ENCODE peak calls at places on chromosomes 16 and 17, in six cellular contexts. One of them, this sample, is unnamed.

GRCh38 chr16:81745704-81746558 is 33.2 kb upstream of the PLCG2 start:
- DNase-seq in GM12892: peak
- DNase-seq in NT2/D1: no peak
- DNase-seq in psoas muscle: peak
- DNase-seq in HL-60: peak
- DNase-seq in lower lobe of right lung: peak
- DNase-seq in this sample: peak

GRCh38 chr17:40323731-40324650 is 15.0 kb downstream of the RARA start:
- DNase-seq in psoas muscle: peak
- DNase-seq in NT2/D1: no peak
- DNase-seq in lower lobe of right lung: peak
- DNase-seq in HL-60: no peak
- DNase-seq in GM12892: no peak
- DNase-seq in this sample: peak

GRCh38 chr17:81898029-81898866 is 3.8 kb upstream of the NPB start:
- DNase-seq in GM12892: no peak
- DNase-seq in lower lobe of right lung: no peak
- DNase-seq in NT2/D1: no peak
- DNase-seq in psoas muscle: no peak
- DNase-seq in HL-60: no peak
- DNase-seq in this sample: no peak

GRCh38 chr16:69904495-69905170 is 46.5 kb upstream of the CLEC18A start:
- DNase-seq in psoas muscle: no peak
- DNase-seq in HL-60: no peak
- DNase-seq in lower lobe of right lung: no peak
- DNase-seq in GM12892: no peak
- DNase-seq in NT2/D1: peak
- DNase-seq in this sample: no peak

GRCh38 chr16:89890200-89890599 is 16.8 kb downstream of the TCF25 start:
- DNase-seq in NT2/D1: no peak
- DNase-seq in psoas muscle: no peak
- DNase-seq in lower lobe of right lung: no peak
- DNase-seq in HL-60: no peak
- DNase-seq in GM12892: no peak
- DNase-seq in this sample: no peak

GRCh38 chr16:67540756-67541155 is 12.1 kb downstream of the RIPOR1 start:
- DNase-seq in lower lobe of right lung: no peak
- DNase-seq in HL-60: no peak
- DNase-seq in psoas muscle: no peak
- DNase-seq in GM12892: peak
- DNase-seq in NT2/D1: no peak
- DNase-seq in this sample: no peak

GRCh38 chr17:32755045-32755805 is 121.7 kb downstream of the MYO1D start:
- DNase-seq in NT2/D1: no peak
- DNase-seq in psoas muscle: no peak
- DNase-seq in GM12892: no peak
- DNase-seq in HL-60: peak
- DNase-seq in lower lobe of right lung: no peak
- DNase-seq in this sample: no peak

GRCh38 chr17:64107517-64108235 is 22.3 kb downstream of the ERN1 start:
- DNase-seq in NT2/D1: no peak
- DNase-seq in lower lobe of right lung: no peak
- DNase-seq in GM12892: no peak
- DNase-seq in HL-60: no peak
- DNase-seq in psoas muscle: no peak
- DNase-seq in this sample: no peak

GRCh38 chr17:81909966-81910839 is 996 bp downstream of the PCYT2 start:
- DNase-seq in lower lobe of right lung: no peak
- DNase-seq in HL-60: no peak
- DNase-seq in psoas muscle: no peak
- DNase-seq in NT2/D1: no peak
- DNase-seq in GM12892: no peak
- DNase-seq in this sample: no peak

GRCh38 chr17:32610943-32611342 is 124.2 kb downstream of the CDK5R1 start:
- DNase-seq in lower lobe of right lung: no peak
- DNase-seq in NT2/D1: no peak
- DNase-seq in HL-60: no peak
- DNase-seq in GM12892: no peak
- DNase-seq in psoas muscle: no peak
- DNase-seq in this sample: no peak

GRCh38 chr17:42279776-42280630 is 3.8 kb upstream of the STAT5B start:
- DNase-seq in lower lobe of right lung: no peak
- DNase-seq in NT2/D1: no peak
- DNase-seq in GM12892: no peak
- DNase-seq in psoas muscle: no peak
- DNase-seq in HL-60: no peak
- DNase-seq in this sample: no peak

GRCh38 chr16:81448154-81449131 is 3.8 kb downstream of the CMIP start:
- DNase-seq in NT2/D1: no peak
- DNase-seq in GM12892: no peak
- DNase-seq in lower lobe of right lung: no peak
- DNase-seq in HL-60: no peak
- DNase-seq in psoas muscle: peak
- DNase-seq in this sample: no peak

GRCh38 chr16:986411-986810 is 4.8 kb downstream of the SOX8 start:
- DNase-seq in NT2/D1: no peak
- DNase-seq in psoas muscle: no peak
- DNase-seq in lower lobe of right lung: no peak
- DNase-seq in HL-60: no peak
- DNase-seq in GM12892: no peak
- DNase-seq in this sample: no peak

GRCh38 chr17:79458356-79458755 is 152.5 kb downstream of the RBFOX3 start:
- DNase-seq in GM12892: no peak
- DNase-seq in HL-60: no peak
- DNase-seq in NT2/D1: no peak
- DNase-seq in psoas muscle: no peak
- DNase-seq in lower lobe of right lung: no peak
- DNase-seq in this sample: no peak

GRCh38 chr17:17042851-17043667 is 802 bp downstream of the MPRIP start:
- DNase-seq in HL-60: no peak
- DNase-seq in lower lobe of right lung: peak
- DNase-seq in psoas muscle: no peak
- DNase-seq in NT2/D1: no peak
- DNase-seq in GM12892: no peak
- DNase-seq in this sample: no peak

GRCh38 chr16:80006175-80006895 is 405.8 kb upstream of the MAF start:
- DNase-seq in NT2/D1: no peak
- DNase-seq in GM12892: no peak
- DNase-seq in psoas muscle: peak
- DNase-seq in lower lobe of right lung: no peak
- DNase-seq in HL-60: no peak
- DNase-seq in this sample: peak

GRCh38 chr17:61349350-61349749 is 50.3 kb upstream of the TBX2 start:
- DNase-seq in psoas muscle: no peak
- DNase-seq in HL-60: no peak
- DNase-seq in NT2/D1: no peak
- DNase-seq in GM12892: no peak
- DNase-seq in lower lobe of right lung: no peak
- DNase-seq in this sample: no peak

GRCh38 chr17:57586099-57586702 is 158.9 kb downstream of the CCDC182 start:
- DNase-seq in NT2/D1: no peak
- DNase-seq in psoas muscle: no peak
- DNase-seq in GM12892: no peak
- DNase-seq in lower lobe of right lung: no peak
- DNase-seq in HL-60: no peak
- DNase-seq in this sample: no peak

GRCh38 chr17:18002171-18002570 is 29.5 kb downstream of the DRC3 start:
- DNase-seq in GM12892: no peak
- DNase-seq in HL-60: no peak
- DNase-seq in lower lobe of right lung: no peak
- DNase-seq in NT2/D1: no peak
- DNase-seq in psoas muscle: no peak
- DNase-seq in this sample: no peak

GRCh38 chr17:41724476-41725030 is 9.9 kb downstream of the HAP1 start:
- DNase-seq in HL-60: no peak
- DNase-seq in GM12892: no peak
- DNase-seq in psoas muscle: no peak
- DNase-seq in NT2/D1: no peak
- DNase-seq in lower lobe of right lung: no peak
- DNase-seq in this sample: no peak

GRCh38 chr16:28301620-28302019 is 9.3 kb downstream of the SBK1 start:
- DNase-seq in NT2/D1: no peak
- DNase-seq in GM12892: no peak
- DNase-seq in lower lobe of right lung: no peak
- DNase-seq in HL-60: no peak
- DNase-seq in psoas muscle: no peak
- DNase-seq in this sample: no peak

GRCh38 chr16:89847056-89847929 is 19.0 kb downstream of the SPIRE2 start:
- DNase-seq in GM12892: no peak
- DNase-seq in NT2/D1: no peak
- DNase-seq in lower lobe of right lung: no peak
- DNase-seq in psoas muscle: no peak
- DNase-seq in HL-60: no peak
- DNase-seq in this sample: no peak

GRCh38 chr17:77373298-77374169 is 232.8 kb downstream of the SEC14L1 start:
- DNase-seq in GM12892: peak
- DNase-seq in lower lobe of right lung: peak
- DNase-seq in HL-60: no peak
- DNase-seq in psoas muscle: peak
- DNase-seq in NT2/D1: no peak
- DNase-seq in this sample: peak

GRCh38 chr17:50558955-50559614 is 1.4 kb upstream of the CACNA1G start:
- DNase-seq in NT2/D1: peak
- DNase-seq in lower lobe of right lung: peak
- DNase-seq in psoas muscle: no peak
- DNase-seq in HL-60: no peak
- DNase-seq in GM12892: no peak
- DNase-seq in this sample: no peak

GRCh38 chr17:59762022-59762825 is 54.8 kb downstream of the VMP1 start:
- DNase-seq in NT2/D1: no peak
- DNase-seq in psoas muscle: no peak
- DNase-seq in lower lobe of right lung: no peak
- DNase-seq in GM12892: no peak
- DNase-seq in HL-60: no peak
- DNase-seq in this sample: no peak

GRCh38 chr17:8122391-8122922 is 1.4 kb downstream of the HES7 start:
- DNase-seq in psoas muscle: no peak
- DNase-seq in NT2/D1: no peak
- DNase-seq in HL-60: no peak
- DNase-seq in lower lobe of right lung: no peak
- DNase-seq in GM12892: no peak
- DNase-seq in this sample: no peak

GRCh38 chr17:75970011-75970523 is 8.9 kb downstream of the ACOX1 start:
- DNase-seq in GM12892: no peak
- DNase-seq in NT2/D1: no peak
- DNase-seq in HL-60: no peak
- DNase-seq in lower lobe of right lung: no peak
- DNase-seq in psoas muscle: no peak
- DNase-seq in this sample: no peak

GRCh38 chr17:9367186-9367585 is 208.4 kb downstream of the STX8 start:
- DNase-seq in lower lobe of right lung: no peak
- DNase-seq in psoas muscle: no peak
- DNase-seq in HL-60: no peak
- DNase-seq in GM12892: no peak
- DNase-seq in NT2/D1: no peak
- DNase-seq in this sample: peak

GRCh38 chr17:52027081-52027480 is 131.4 kb downstream of the CA10 start:
- DNase-seq in GM12892: no peak
- DNase-seq in HL-60: no peak
- DNase-seq in NT2/D1: no peak
- DNase-seq in psoas muscle: no peak
- DNase-seq in lower lobe of right lung: no peak
- DNase-seq in this sample: no peak

GRCh38 chr16:56675685-56676210 is 6.1 kb downstream of the MT1H start:
- DNase-seq in HL-60: no peak
- DNase-seq in GM12892: no peak
- DNase-seq in NT2/D1: no peak
- DNase-seq in psoas muscle: no peak
- DNase-seq in lower lobe of right lung: no peak
- DNase-seq in this sample: no peak

GRCh38 chr17:67004191-67004590 is 39.7 kb downstream of the CACNG4 start:
- DNase-seq in lower lobe of right lung: no peak
- DNase-seq in GM12892: no peak
- DNase-seq in NT2/D1: no peak
- DNase-seq in psoas muscle: no peak
- DNase-seq in HL-60: no peak
- DNase-seq in this sample: no peak

GRCh38 chr16:85072947-85073346 is 39.3 kb downstream of the CIBAR2 start:
- DNase-seq in NT2/D1: no peak
- DNase-seq in GM12892: no peak
- DNase-seq in HL-60: no peak
- DNase-seq in psoas muscle: peak
- DNase-seq in lower lobe of right lung: no peak
- DNase-seq in this sample: peak

GRCh38 chr17:77423589-77424451 is 283.1 kb downstream of the SEC14L1 start:
- DNase-seq in psoas muscle: peak
- DNase-seq in GM12892: no peak
- DNase-seq in HL-60: no peak
- DNase-seq in NT2/D1: no peak
- DNase-seq in lower lobe of right lung: no peak
- DNase-seq in this sample: peak

GRCh38 chr17:2262146-2262587 is 41.4 kb downstream of the SMG6 start:
- DNase-seq in lower lobe of right lung: no peak
- DNase-seq in GM12892: no peak
- DNase-seq in NT2/D1: no peak
- DNase-seq in HL-60: no peak
- DNase-seq in psoas muscle: no peak
- DNase-seq in this sample: no peak

GRCh38 chr17:49516190-49516589 is 21.1 kb downstream of the NGFR start:
- DNase-seq in lower lobe of right lung: no peak
- DNase-seq in NT2/D1: no peak
- DNase-seq in HL-60: no peak
- DNase-seq in GM12892: no peak
- DNase-seq in psoas muscle: no peak
- DNase-seq in this sample: no peak

GRCh38 chr17:50944054-50944901 is 78.1 kb upstream of the TOB1 start:
- DNase-seq in lower lobe of right lung: peak
- DNase-seq in NT2/D1: no peak
- DNase-seq in HL-60: no peak
- DNase-seq in psoas muscle: peak
- DNase-seq in GM12892: peak
- DNase-seq in this sample: peak

GRCh38 chr16:75589301-75589700 is 23.1 kb downstream of the GABARAPL2 start:
- DNase-seq in HL-60: no peak
- DNase-seq in NT2/D1: no peak
- DNase-seq in psoas muscle: peak
- DNase-seq in lower lobe of right lung: no peak
- DNase-seq in GM12892: no peak
- DNase-seq in this sample: peak

GRCh38 chr17:82281502-82282238 is 8.2 kb upstream of the CSNK1D start:
- DNase-seq in lower lobe of right lung: peak
- DNase-seq in HL-60: no peak
- DNase-seq in NT2/D1: no peak
- DNase-seq in psoas muscle: no peak
- DNase-seq in GM12892: no peak
- DNase-seq in this sample: no peak

GRCh38 chr17:4574448-4575045 is 9.8 kb upstream of the SMTNL2 start:
- DNase-seq in lower lobe of right lung: no peak
- DNase-seq in GM12892: no peak
- DNase-seq in HL-60: no peak
- DNase-seq in psoas muscle: no peak
- DNase-seq in NT2/D1: no peak
- DNase-seq in this sample: no peak